ENCODE peak calls at places on chromosomes 3 and 15, in five cellular contexts. One of them, this sample, is unnamed.

GRCh38 chr3:73431136-73431933 is 193.4 kb downstream of the PDZRN3 start:
- DNase-seq in right lobe of liver: no peak
- DNase-seq in breast epithelium: no peak
- DNase-seq in uterus: no peak
- DNase-seq in testis: no peak
- DNase-seq in this sample: no peak

GRCh38 chr3:97687734-97688133 is 76.8 kb upstream of the ARL6 start:
- DNase-seq in right lobe of liver: no peak
- DNase-seq in breast epithelium: no peak
- DNase-seq in uterus: no peak
- DNase-seq in testis: no peak
- DNase-seq in this sample: peak; percentile 21

GRCh38 chr15:80849308-80849707 is 70.1 kb downstream of the CEMIP start:
- DNase-seq in right lobe of liver: no peak
- DNase-seq in breast epithelium: peak; percentile 54
- DNase-seq in uterus: peak; percentile 21
- DNase-seq in testis: no peak
- DNase-seq in this sample: peak; percentile 66

GRCh38 chr15:90869601-90870353 is 1.4 kb downstream of the FURIN start:
- DNase-seq in right lobe of liver: peak; percentile 71
- DNase-seq in breast epithelium: no peak
- DNase-seq in uterus: peak; percentile 41
- DNase-seq in testis: peak; percentile 48
- DNase-seq in this sample: peak; percentile 88

GRCh38 chr15:64809649-64810498 is 15.6 kb downstream of the PIF1 start:
- DNase-seq in right lobe of liver: peak; percentile 85
- DNase-seq in breast epithelium: peak; percentile 42
- DNase-seq in uterus: peak; percentile 85
- DNase-seq in testis: peak; percentile 90
- DNase-seq in this sample: peak; percentile 85

GRCh38 chr3:11591401-11592266 is 52.1 kb downstream of the VGLL4 start:
- DNase-seq in right lobe of liver: no peak
- DNase-seq in breast epithelium: peak; percentile 79
- DNase-seq in uterus: peak; percentile 54
- DNase-seq in testis: peak; percentile 88
- DNase-seq in this sample: peak; percentile 65

GRCh38 chr3:146416366-146416765 is 53.0 kb downstream of the PLSCR2 start:
- DNase-seq in right lobe of liver: no peak
- DNase-seq in breast epithelium: no peak
- DNase-seq in uterus: no peak
- DNase-seq in testis: no peak
- DNase-seq in this sample: no peak

GRCh38 chr3:45084361-45084760 is 58.3 kb downstream of the CLEC3B start:
- DNase-seq in right lobe of liver: no peak
- DNase-seq in breast epithelium: no peak
- DNase-seq in uterus: no peak
- DNase-seq in testis: no peak
- DNase-seq in this sample: peak; percentile 76

GRCh38 chr15:42344763-42345162 is 14.5 kb upstream of the CAPN3 start:
- DNase-seq in right lobe of liver: no peak
- DNase-seq in breast epithelium: no peak
- DNase-seq in uterus: no peak
- DNase-seq in testis: no peak
- DNase-seq in this sample: no peak

GRCh38 chr3:62940763-62941632 is 65.8 kb upstream of the CADPS start:
- DNase-seq in right lobe of liver: no peak
- DNase-seq in breast epithelium: no peak
- DNase-seq in uterus: no peak
- DNase-seq in testis: no peak
- DNase-seq in this sample: no peak

GRCh38 chr3:52232279-52233107 is 6.5 kb downstream of the TWF2 start:
- DNase-seq in right lobe of liver: no peak
- DNase-seq in breast epithelium: no peak
- DNase-seq in uterus: no peak
- DNase-seq in testis: no peak
- DNase-seq in this sample: no peak

GRCh38 chr3:9224490-9224889 is 25.0 kb downstream of the SRGAP3 start:
- DNase-seq in right lobe of liver: no peak
- DNase-seq in breast epithelium: no peak
- DNase-seq in uterus: no peak
- DNase-seq in testis: no peak
- DNase-seq in this sample: no peak

GRCh38 chr15:99099661-99100060 is 5.2 kb upstream of the SYNM start:
- DNase-seq in right lobe of liver: no peak
- DNase-seq in breast epithelium: no peak
- DNase-seq in uterus: no peak
- DNase-seq in testis: no peak
- DNase-seq in this sample: no peak

GRCh38 chr15:29570121-29570930 is 251.9 kb downstream of the TJP1 start:
- DNase-seq in right lobe of liver: no peak
- DNase-seq in breast epithelium: no peak
- DNase-seq in uterus: no peak
- DNase-seq in testis: no peak
- DNase-seq in this sample: peak; percentile 48

GRCh38 chr15:29568840-29569532 is 253.3 kb downstream of the TJP1 start:
- DNase-seq in right lobe of liver: no peak
- DNase-seq in breast epithelium: no peak
- DNase-seq in uterus: no peak
- DNase-seq in testis: peak; percentile 73
- DNase-seq in this sample: peak; percentile 80

GRCh38 chr15:29571728-29572454 is 250.4 kb downstream of the TJP1 start:
- DNase-seq in right lobe of liver: no peak
- DNase-seq in breast epithelium: no peak
- DNase-seq in uterus: no peak
- DNase-seq in testis: peak; percentile 53
- DNase-seq in this sample: peak; percentile 31

GRCh38 chr15:29569533-29570092 is 252.7 kb downstream of the TJP1 start:
- DNase-seq in right lobe of liver: no peak
- DNase-seq in breast epithelium: no peak
- DNase-seq in uterus: no peak
- DNase-seq in testis: peak; percentile 28
- DNase-seq in this sample: peak; percentile 38

DNA sequence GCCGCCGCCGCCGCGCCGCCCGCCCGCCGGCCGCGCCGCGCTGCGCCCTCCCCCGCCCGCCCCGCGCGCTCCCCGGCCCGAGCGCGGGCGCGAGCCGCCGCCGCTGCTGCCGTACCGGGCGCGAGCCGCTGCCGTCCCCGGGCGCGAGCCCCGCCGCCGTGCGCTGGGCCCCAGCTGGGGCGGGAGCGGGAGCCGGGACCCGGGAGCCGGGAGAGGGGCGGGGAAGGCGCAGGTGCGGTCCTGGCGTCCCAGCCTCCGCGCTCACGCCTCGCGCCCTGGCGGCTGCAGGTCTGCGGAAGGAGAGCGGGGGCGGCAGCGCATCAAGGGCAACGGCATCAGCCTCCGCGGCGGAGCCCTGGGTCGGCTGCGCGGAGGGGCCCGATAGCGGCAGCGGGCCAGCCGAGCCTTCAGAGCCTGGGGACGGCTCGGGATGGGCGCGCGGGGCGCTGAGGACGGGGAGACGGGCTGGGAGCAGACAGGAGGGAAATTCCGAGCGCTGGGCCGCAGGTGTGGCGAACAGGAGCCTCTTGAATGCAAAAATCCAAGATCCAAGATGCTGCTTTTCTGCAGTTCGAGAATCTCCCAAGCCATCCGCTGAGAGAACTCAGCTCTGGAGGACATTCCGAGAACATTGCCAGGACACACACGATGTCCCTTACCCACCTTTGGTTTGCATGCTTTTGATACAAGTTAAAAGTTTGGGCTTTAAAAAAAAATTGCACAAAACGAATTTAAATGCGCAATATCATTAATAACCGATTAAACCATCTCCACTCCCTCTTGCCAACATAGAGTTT is 251.1 kb downstream of the TJP1 start:
- DNase-seq in right lobe of liver: no peak
- DNase-seq in breast epithelium: no peak
- DNase-seq in uterus: no peak
- DNase-seq in testis: peak; percentile 64
- DNase-seq in this sample: peak; percentile 71
- H3K4me3 ChIP-seq in right lobe of liver: no peak overlapping the region
- H3K4me3 ChIP-seq in breast epithelium: peak overlapping the region; percentile 42
- H3K4me3 ChIP-seq in uterus: peak overlapping the region; percentile 32
- H3K4me3 ChIP-seq in testis: peak overlapping the region; percentile 58
- H3K4me3 ChIP-seq in this sample: peak overlapping the region; percentile 14

GRCh38 chr3:153161714-153162512 is at the start of gene RAP2B:
- DNase-seq in right lobe of liver: peak; percentile 99
- DNase-seq in breast epithelium: peak; percentile 96
- DNase-seq in uterus: peak; percentile 97
- DNase-seq in testis: peak; percentile 98
- DNase-seq in this sample: peak; percentile 98

GRCh38 chr3:153162513-153163348 is 705 bp downstream of the RAP2B start:
- DNase-seq in right lobe of liver: peak; percentile 51
- DNase-seq in breast epithelium: peak; percentile 32
- DNase-seq in uterus: peak; percentile 37
- DNase-seq in testis: peak; percentile 60
- DNase-seq in this sample: peak; percentile 32

GRCh38 chr3:153159771-153160397 is 2.1 kb upstream of the RAP2B start:
- DNase-seq in right lobe of liver: no peak
- DNase-seq in breast epithelium: no peak
- DNase-seq in uterus: no peak
- DNase-seq in testis: no peak
- DNase-seq in this sample: no peak

GRCh38 chr3:153160451-153161137 is 1.4 kb upstream of the RAP2B start:
- DNase-seq in right lobe of liver: peak; percentile 74
- DNase-seq in breast epithelium: peak; percentile 87
- DNase-seq in uterus: peak; percentile 72
- DNase-seq in testis: peak; percentile 71
- DNase-seq in this sample: peak; percentile 74

DNA sequence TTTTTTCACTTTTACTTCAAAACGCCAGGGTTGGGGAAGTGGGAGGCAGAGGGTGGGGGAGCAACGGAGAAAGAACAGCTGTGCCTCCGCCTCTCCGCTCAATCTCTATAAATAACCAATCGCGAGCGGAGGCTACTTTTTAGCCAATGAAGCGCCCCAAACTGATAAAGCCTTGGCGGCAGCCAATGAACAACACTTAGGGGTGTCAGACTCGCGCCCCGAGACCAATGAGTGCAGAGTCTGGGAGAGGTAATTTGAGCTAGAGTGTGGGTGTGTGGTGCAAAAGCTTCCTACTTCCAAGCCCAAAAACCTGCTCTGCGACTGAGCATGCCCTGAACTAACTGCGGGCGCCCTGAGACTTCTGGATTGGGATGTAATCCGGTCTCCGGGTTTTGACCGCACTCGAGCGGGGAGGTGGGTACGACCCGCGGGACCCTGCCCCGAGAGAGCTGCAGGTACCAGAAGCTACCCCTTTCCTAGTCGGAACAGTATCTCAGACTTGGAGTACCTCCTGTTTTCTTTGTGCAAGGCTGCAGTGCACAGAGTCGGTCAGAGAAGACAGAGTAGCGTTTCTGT is 800 bp upstream of the RAP2B start:
- DNase-seq in right lobe of liver: peak; percentile 96
- DNase-seq in breast epithelium: peak; percentile 98
- DNase-seq in uterus: peak; percentile 91
- DNase-seq in testis: peak; percentile 98
- DNase-seq in this sample: peak; percentile 96
- TF ChIP-seq POLR2A in right lobe of liver: peak; percentile 80
- TF ChIP-seq POLR2A in breast epithelium: no peak
- TF ChIP-seq POLR2A in uterus: peak; percentile 63
- TF ChIP-seq POLR2A in testis: no peak
- TF ChIP-seq POLR2A in this sample: peak; percentile 80

GRCh38 chr3:126475411-126476114 is at the start of gene ZXDC:
- DNase-seq in right lobe of liver: peak; percentile 97
- DNase-seq in breast epithelium: peak; percentile 93
- DNase-seq in uterus: peak; percentile 95
- DNase-seq in testis: peak; percentile 94
- DNase-seq in this sample: peak; percentile 96

GRCh38 chr3:126474498-126475410 is 937 bp downstream of the ZXDC start:
- DNase-seq in right lobe of liver: peak; percentile 71
- DNase-seq in breast epithelium: peak; percentile 38
- DNase-seq in uterus: peak; percentile 37
- DNase-seq in testis: peak; percentile 49
- DNase-seq in this sample: peak; percentile 82

GRCh38 chr3:126476166-126476975 is 680 bp upstream of the ZXDC start:
- DNase-seq in right lobe of liver: no peak
- DNase-seq in breast epithelium: peak; percentile 63
- DNase-seq in uterus: peak; percentile 76
- DNase-seq in testis: no peak
- DNase-seq in this sample: no peak

GRCh38 chr3:126472277-126473006 is 3.2 kb downstream of the ZXDC start:
- DNase-seq in right lobe of liver: peak; percentile 86
- DNase-seq in breast epithelium: peak; percentile 67
- DNase-seq in uterus: peak; percentile 55
- DNase-seq in testis: peak; percentile 43
- DNase-seq in this sample: peak; percentile 51

DNA sequence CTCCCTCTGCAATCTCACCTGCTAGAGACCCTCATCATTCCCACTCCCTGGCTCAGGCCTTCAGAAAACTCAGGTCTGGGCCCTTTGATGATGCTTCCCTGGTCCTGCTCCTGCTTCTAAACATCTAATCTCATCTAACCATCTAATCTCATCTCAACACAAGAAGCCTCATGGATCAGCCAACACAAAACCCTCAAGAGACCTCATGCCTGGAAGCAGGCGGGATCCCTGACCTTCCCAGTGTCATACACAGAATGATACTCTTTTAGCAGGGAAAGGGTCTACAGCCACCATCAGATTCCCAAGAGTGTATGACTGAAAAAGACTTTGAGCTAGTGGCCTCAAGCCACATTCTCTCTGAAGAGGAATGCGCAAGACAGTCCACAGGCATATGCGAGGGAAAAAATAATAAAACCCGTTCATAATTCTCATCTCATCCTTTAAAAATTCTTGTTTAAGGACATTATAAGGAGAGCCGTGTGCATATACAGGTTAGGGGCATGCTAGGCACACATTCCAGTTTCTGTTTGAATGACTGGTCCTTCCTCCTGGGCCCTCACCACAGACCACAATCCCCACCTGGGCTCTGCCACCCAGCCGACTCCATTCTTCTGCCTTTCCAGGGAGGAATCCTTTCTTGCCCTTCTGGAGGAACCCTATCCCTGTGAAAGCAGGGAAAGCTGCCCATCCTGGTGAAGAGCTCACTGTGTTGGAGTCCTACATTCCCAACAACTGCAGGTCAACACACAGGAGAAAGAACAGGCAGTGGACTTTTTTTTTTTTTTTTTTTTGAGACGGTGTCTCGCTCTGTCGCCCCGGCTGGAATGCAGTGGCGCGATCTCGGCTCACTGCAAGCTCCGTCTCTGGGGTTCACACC is 2.2 kb downstream of the ZXDC start:
- DNase-seq in right lobe of liver: peak; percentile 45
- DNase-seq in breast epithelium: no peak
- DNase-seq in uterus: no peak
- DNase-seq in testis: no peak
- DNase-seq in this sample: no peak
- H3K4me3 ChIP-seq in right lobe of liver: peak overlapping the region; percentile 60
- H3K4me3 ChIP-seq in breast epithelium: peak overlapping the region; percentile 74
- H3K4me3 ChIP-seq in uterus: peak overlapping the region; percentile 91
- H3K4me3 ChIP-seq in testis: peak overlapping the region; percentile 68
- H3K4me3 ChIP-seq in this sample: peak overlapping the region; percentile 57

DNA sequence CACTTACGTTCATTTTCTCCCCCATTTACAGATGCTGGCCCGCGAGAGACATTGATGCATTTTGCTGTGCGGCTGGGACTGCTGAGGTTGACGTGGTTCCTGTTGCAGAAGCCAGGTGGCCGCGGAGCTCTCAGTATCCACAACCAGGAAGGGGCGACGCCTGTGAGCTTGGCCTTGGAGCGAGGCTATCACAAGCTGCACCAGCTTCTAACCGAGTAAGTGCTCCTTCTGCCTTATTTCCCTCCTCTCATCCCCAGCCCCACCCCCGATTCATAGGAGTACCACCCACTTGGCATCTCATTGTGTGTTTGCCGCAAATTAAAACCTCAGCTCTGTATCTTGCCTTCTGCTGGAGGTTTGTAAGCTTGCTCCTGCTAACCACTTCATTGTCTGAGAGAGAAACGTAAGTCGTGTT is 163.3 kb downstream of the AKAP13 start:
- DNase-seq in right lobe of liver: peak; percentile 62
- DNase-seq in breast epithelium: peak; percentile 84
- DNase-seq in uterus: no peak
- DNase-seq in testis: peak; percentile 83
- DNase-seq in this sample: peak; percentile 69
- TF ChIP-seq POLR2A in right lobe of liver: peak; percentile 45
- TF ChIP-seq POLR2A in breast epithelium: no peak
- TF ChIP-seq POLR2A in uterus: no peak
- TF ChIP-seq POLR2A in testis: no peak
- TF ChIP-seq POLR2A in this sample: no peak